ENCODE peak calls at places on chromosomes 1 and 21, in four cellular contexts. N, B, L and O are unnamed samples.

GRCh38 chr1:152827173-152827572 is at the start of gene LCE1A:
- DNase-seq in N (no peak), L (no peak), B (no peak), O (no peak)

GRCh38 chr21:37868896-37869295 is 47.4 kb downstream of the KCNJ6 start:
- DNase-seq in L (no peak), B (no peak), N (no peak), O (no peak)

GRCh38 chr1:234919061-234919755 is 209.4 kb downstream of the TOMM20 start:
- DNase-seq in B (no peak), N (peak; percentile 16), L (no peak), O (peak; percentile 87)

GRCh38 chr1:21451981-21452411 is 12.1 kb downstream of the NBPF3 start:
- DNase-seq in B (no peak), L (no peak), N (no peak), O (no peak)

GRCh38 chr1:14634497-14634896 is 36.0 kb downstream of the KAZN start:
- DNase-seq in N (no peak), L (no peak), B (no peak), O (no peak)

GRCh38 chr1:197319631-197320030 is 51.6 kb downstream of the CRB1 start:
- DNase-seq in B (no peak), N (no peak), L (no peak), O (no peak)

GRCh38 chr1:59926381-59927243 is at the start of gene CYP2J2:
- DNase-seq in L (peak; percentile 70), B (no peak), N (peak; percentile 79), O (no peak)

GRCh38 chr21:27275294-27275927 is 308.5 kb upstream of the ADAMTS5 start:
- DNase-seq in L (no peak), N (no peak), B (no peak), O (no peak)

GRCh38 chr1:27141266-27142003 is 13.5 kb downstream of the SLC9A1 start:
- DNase-seq in L (peak; percentile 97), B (no peak), N (peak; percentile 68), O (no peak)

GRCh38 chr1:8023995-8024313 is 2.2 kb downstream of the ERRFI1 start:
- DNase-seq in N (no peak), B (no peak), L (no peak), O (no peak)
- H3K4me1 ChIP-seq in N (peaks cover 43% of the 10 kb centered on the region), B (peaks cover 16% of the 10 kb centered on the region), L (peaks cover 69% of the 10 kb centered on the region), O (peaks cover 79% of the 10 kb centered on the region)

DNA sequence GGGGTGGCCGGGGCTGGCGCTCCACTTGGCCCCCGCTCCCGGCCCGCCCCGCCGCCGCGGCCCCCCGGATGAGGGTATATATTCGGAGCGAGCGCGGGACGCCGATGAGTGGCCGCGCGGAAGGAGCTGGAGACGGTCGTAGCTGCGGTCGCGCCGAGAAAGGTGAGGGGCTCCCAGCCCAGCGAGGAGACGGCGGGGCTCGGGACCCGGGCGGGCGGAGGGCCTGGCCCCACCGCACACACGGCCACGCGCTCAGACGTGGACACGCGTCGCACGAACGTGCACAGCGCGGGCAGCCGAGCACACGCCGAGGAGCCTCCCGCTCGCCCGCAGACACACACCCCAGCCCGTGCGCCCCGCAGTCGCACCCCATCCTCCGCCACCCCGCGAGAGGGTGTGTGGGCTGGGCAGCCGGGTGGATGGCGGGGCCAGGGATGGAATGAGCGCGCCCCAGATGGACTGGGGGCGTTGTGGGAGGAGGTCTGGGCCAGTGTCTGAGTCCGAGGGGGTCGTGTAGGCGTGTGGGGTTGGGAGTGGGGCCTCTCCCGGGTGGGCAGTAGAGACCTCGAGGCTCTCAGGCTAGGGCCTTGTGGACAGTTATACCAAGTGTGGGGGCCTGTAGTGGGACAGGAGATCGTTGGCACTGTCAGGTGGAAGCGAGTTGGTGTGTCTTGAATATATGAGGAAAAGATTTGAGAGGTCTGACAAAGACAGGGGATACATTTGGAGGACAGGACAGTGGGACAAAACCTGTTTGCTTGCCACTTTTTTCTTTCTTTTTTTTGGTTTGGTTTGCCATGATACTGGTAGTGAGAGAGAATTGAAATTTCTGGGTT is at the start of gene UAP1:
- DNase-seq in L (no peak), N (no peak), B (no peak), O (peak; percentile 81)
- TF ChIP-seq POLR2A in L (no peak), N (peak; percentile 98), B (peak; percentile 97), O (peak; percentile 68)

DNA sequence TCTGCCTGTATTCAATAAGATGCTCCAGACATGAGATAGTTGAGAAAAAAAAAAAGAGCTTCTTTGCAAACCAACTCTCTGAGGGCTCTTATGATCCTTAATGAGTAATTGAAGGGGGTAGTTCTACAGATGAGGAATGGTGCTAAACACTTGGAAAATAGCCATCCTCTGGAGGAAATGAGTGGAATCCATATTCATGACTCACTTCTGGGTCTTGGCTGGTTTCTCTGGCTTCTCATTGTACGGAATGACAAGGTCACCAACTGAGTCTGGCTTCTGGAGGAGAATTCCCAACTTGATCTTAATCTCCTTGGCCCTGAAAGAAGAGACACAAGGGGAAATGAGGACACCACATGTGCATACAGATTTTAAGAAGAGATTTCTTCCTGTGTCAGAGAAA is 34.7 kb downstream of the RGS5 start:
- DNase-seq in B (no peak), N (no peak), L (no peak), O (no peak)
- TF ChIP-seq EP300 in B (no peak), N (no peak), L (no peak), O (no peak)

DNA sequence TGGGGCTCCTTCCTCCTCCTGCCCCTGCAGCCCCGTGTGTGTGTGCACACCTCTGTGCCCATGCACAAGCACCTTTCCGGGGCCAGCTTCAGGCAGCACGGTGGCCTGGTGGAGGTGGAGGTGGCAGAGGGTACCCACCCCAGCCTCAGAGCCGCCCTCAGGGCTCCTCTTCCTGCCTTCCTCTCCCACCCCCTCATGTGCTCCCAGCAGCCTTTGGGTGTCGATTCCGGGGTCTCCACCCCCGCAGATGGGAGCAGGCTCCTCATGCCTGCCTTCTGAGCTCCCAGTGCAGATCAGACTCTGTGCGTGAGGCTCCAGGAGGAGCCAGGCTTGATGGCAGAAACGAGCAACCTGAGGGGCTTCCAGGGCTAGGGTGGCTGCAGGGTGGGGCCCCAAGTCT is 29.2 kb upstream of the PLCH2 start:
- DNase-seq in L (no peak), B (no peak), N (no peak), O (no peak)
- H3K4me1 ChIP-seq in L (peaks cover 10% of the 10 kb centered on the region), B (peaks cover 56% of the 10 kb centered on the region), N (no peaks in the 10 kb centered on the region), O (no peaks in the 10 kb centered on the region)

GRCh38 chr1:203309115-203309429 is 3.8 kb downstream of the BTG2 start:
- DNase-seq in B (no peak), N (no peak), L (no peak), O (no peak)

GRCh38 chr1:203306089-203306969 is 1.0 kb downstream of the BTG2 start:
- DNase-seq in B (peak; percentile 89), L (peak; percentile 91), N (peak; percentile 87), O (peak; percentile 95)

GRCh38 chr1:203306970-203307541 is 1.7 kb downstream of the BTG2 start:
- DNase-seq in L (peak; percentile 48), B (no peak), N (peak; percentile 64), O (peak; percentile 78)

GRCh38 chr1:203307690-203308126 is 2.4 kb downstream of the BTG2 start:
- DNase-seq in N (peak; percentile 26), L (no peak), B (no peak), O (no peak)

GRCh38 chr1:203308205-203309114 is 3.1 kb downstream of the BTG2 start:
- DNase-seq in B (no peak), L (no peak), N (peak; percentile 43), O (no peak)
- TF ChIP-seq POLR2A in B (no peak), L (no peak), N (peak; percentile 23), O (no peak)